ENCODE peak calls at places on chromosomes 1 and 21, in nine cellular contexts. F, E, N, V, S, L, M, U and A are unnamed samples.

GRCh38 chr1:177354247-177354646 is 183.5 kb downstream of the BRINP2 start:
- DNase-seq in F (no peak), E (no peak), N (no peak), V (no peak), S (no peak), L (no peak), M (no peak), U (no peak), A (no peak)

GRCh38 chr1:91741301-91741700 is 144.7 kb downstream of the TGFBR3 start:
- DNase-seq in F (no peak), E (no peak), N (no peak), V (no peak), S (no peak), L (peak), M (no peak), U (no peak), A (no peak)

GRCh38 chr1:192635041-192635440 is 906 bp upstream of the RGS13 start:
- DNase-seq in F (no peak), E (no peak), N (no peak), V (no peak), S (no peak), L (no peak), M (no peak), U (peak), A (no peak)

GRCh38 chr1:149945206-149945605 is 8.5 kb upstream of the MTMR11 start:
- DNase-seq in F (no peak), E (no peak), N (no peak), V (no peak), S (no peak), L (no peak), M (no peak), U (no peak), A (no peak)

GRCh38 chr1:80445021-80445420 is 1355.7 kb upstream of the ADGRL2 start:
- DNase-seq in F (no peak), E (no peak), N (no peak), V (no peak), S (peak), L (no peak), M (no peak), U (no peak), A (no peak)

GRCh38 chr1:93591291-93591832 is 90.3 kb downstream of the BCAR3 start:
- DNase-seq in F (peak), E (no peak), N (no peak), V (no peak), S (no peak), L (no peak), M (no peak), U (no peak), A (no peak)

GRCh38 chr1:28813931-28814465 is 2.0 kb downstream of the OPRD1 start:
- DNase-seq in F (no peak), E (no peak), N (no peak), V (no peak), S (no peak), L (no peak), M (no peak), U (no peak), A (no peak)

GRCh38 chr21:37030864-37031263 is 24.4 kb downstream of the RIPPLY3 start:
- DNase-seq in F (no peak), E (no peak), N (no peak), V (no peak), S (no peak), L (no peak), M (no peak), U (no peak), A (no peak)

GRCh38 chr1:247517795-247518612 is 18.2 kb downstream of the OR2C3 start:
- DNase-seq in F (no peak), E (no peak), N (no peak), V (no peak), S (no peak), L (no peak), M (no peak), U (no peak), A (no peak)

DNA sequence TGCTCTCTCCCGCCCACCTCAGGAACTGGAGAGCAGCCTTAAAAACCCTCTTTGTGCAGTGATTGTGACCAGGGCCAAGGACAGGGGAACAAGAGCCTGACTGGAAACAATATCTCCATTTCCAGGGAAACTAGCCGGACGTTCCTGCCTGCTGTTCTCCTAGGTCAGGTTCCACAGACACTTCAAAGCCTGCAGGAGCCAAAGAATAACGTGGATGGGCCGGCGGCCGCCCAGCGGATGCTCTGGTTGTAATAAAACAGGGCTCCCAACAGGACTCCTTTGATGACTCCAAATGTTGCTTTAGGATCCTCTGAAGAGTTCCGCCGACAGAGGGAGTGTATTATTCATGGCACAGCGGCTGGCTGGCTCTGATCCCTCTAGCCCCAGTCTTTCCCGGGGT is 162.2 kb downstream of the PLXNA2 start:
- DNase-seq in F (no peak), E (no peak), N (no peak), V (no peak), S (no peak), L (no peak), M (peak), U (no peak), A (no peak)
- TF ChIP-seq CTCF in F (no peak), E (no peak), N (no peak), V (peak), S (no peak), L (no peak), M (peak), U (no peak), A (no peak)

GRCh38 chr1:15324867-15325335 is 77.9 kb downstream of the FHAD1 start:
- DNase-seq in F (no peak), E (no peak), N (no peak), V (no peak), S (no peak), L (no peak), M (no peak), U (no peak), A (no peak)

GRCh38 chr1:15323351-15323988 is 76.4 kb downstream of the FHAD1 start:
- DNase-seq in F (peak), E (peak), N (peak), V (peak), S (peak), L (peak), M (peak), U (peak), A (peak)

GRCh38 chr1:15323989-15324866 is 77.2 kb downstream of the FHAD1 start:
- DNase-seq in F (no peak), E (no peak), N (no peak), V (no peak), S (no peak), L (no peak), M (peak), U (no peak), A (no peak)

GRCh38 chr1:15326691-15327530 is 79.9 kb downstream of the FHAD1 start:
- DNase-seq in F (no peak), E (no peak), N (peak), V (no peak), S (peak), L (no peak), M (peak), U (no peak), A (no peak)

GRCh38 chr1:15325375-15326085 is 78.5 kb downstream of the FHAD1 start:
- DNase-seq in F (peak), E (no peak), N (no peak), V (no peak), S (no peak), L (no peak), M (no peak), U (no peak), A (no peak)
- TF ChIP-seq CTCF in F (no peak), E (no peak), N (no peak), V (no peak), S (no peak), L (peak), M (no peak), U (peak), A (no peak)

GRCh38 chr1:101532392-101532791 is 295.6 kb downstream of the S1PR1 start:
- DNase-seq in F (no peak), E (no peak), N (no peak), V (no peak), S (no peak), L (no peak), M (no peak), U (no peak), A (no peak)

DNA sequence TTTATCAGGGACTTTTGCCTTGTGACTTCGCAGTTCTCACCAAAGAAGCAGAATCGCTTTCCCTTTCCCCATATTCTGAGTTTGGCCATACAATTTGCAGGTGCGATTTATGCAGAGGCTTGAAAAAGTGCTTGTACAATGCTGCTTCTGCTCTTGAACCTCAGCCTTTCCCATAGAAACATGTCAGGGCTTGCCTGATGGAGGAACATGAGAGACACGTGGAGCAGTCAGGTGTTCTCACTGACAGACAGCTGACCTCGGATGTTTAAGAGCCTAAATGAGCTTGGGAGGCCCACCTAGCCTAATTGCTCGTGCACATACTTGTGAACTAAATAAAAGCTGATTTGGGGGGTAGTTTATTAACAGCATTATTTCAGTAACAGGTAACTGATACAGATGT is 290.0 kb downstream of the S1PR1 start:
- DNase-seq in F (no peak), E (no peak), N (no peak), V (no peak), S (no peak), L (no peak), M (no peak), U (no peak), A (no peak)
- TF ChIP-seq CTCF in F (no peak), E (no peak), N (no peak), V (no peak), S (no peak), L (no peak), M (no peak), U (no peak), A (no peak)

DNA sequence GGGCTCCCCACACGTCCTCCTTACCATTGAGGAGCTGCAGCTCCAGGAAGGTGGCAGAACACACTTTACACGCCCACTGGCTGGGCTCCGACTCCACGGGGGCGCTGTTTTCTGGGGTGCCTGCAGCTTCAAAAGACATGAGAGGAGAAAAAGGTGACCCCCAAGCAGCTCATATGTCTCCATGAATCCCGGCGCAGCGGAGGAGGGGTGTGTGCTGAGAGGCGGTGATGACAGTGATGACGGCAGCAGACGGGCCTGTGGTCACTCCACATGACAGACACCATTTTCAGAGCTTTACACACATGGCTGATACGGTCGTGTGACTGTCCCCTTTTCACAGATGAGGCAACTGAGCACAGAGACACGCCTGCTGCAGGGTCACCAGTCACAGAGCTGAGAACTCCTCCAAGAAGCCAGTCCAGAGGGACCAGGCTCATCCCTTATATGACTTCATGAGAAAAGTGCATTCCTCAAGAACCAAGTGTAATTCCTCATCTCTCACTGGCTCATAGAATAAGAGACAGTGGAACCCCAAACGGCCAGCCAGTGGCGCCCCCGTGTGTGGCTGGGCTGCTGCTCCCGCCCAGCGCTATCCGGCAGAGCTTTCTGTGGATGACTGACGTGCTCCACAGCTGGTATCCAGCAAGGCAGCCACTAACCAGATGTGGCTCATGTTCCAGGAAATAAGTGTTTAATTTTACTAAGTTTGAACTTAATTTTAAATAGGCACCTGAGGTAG is 31.9 kb downstream of the PRDM15 start:
- DNase-seq in F (no peak), E (no peak), N (peak), V (no peak), S (peak), L (no peak), M (no peak), U (no peak), A (no peak)
- TF ChIP-seq CTCF in F (no peak), E (no peak), N (peak), V (no peak), S (no peak), L (peak), M (no peak), U (no peak), A (no peak)

GRCh38 chr1:119186471-119186870 is 46.0 kb upstream of the WARS2 start:
- DNase-seq in F (no peak), E (no peak), N (no peak), V (no peak), S (peak), L (no peak), M (no peak), U (no peak), A (no peak)

GRCh38 chr1:119188926-119189325 is 48.5 kb upstream of the WARS2 start:
- DNase-seq in F (no peak), E (no peak), N (peak), V (no peak), S (peak), L (no peak), M (no peak), U (no peak), A (no peak)

GRCh38 chr1:119187416-119187815 is 47.0 kb upstream of the WARS2 start:
- DNase-seq in F (no peak), E (no peak), N (no peak), V (no peak), S (no peak), L (no peak), M (no peak), U (no peak), A (no peak)

GRCh38 chr1:119181236-119181635 is 40.8 kb upstream of the WARS2 start:
- DNase-seq in F (no peak), E (no peak), N (no peak), V (no peak), S (no peak), L (no peak), M (no peak), U (no peak), A (no peak)

GRCh38 chr1:119184972-119185371 is 44.5 kb upstream of the WARS2 start:
- DNase-seq in F (no peak), E (no peak), N (no peak), V (no peak), S (no peak), L (no peak), M (no peak), U (no peak), A (no peak)
- TF ChIP-seq CTCF in F (no peak), E (no peak), N (no peak), V (no peak), S (no peak), L (peak), M (no peak), U (no peak), A (no peak)

GRCh38 chr1:44747878-44748277 is 8.2 kb downstream of the KIF2C start:
- DNase-seq in F (no peak), E (no peak), N (no peak), V (no peak), S (no peak), L (no peak), M (no peak), U (no peak), A (no peak)
- TF ChIP-seq CTCF in F (no peak), E (no peak), N (no peak), V (no peak), S (no peak), L (peak), M (no peak), U (peak), A (no peak)

GRCh38 chr1:115426990-115427389 is 88.9 kb upstream of the NGF start:
- DNase-seq in F (no peak), E (no peak), N (no peak), V (no peak), S (no peak), L (no peak), M (no peak), U (no peak), A (no peak)
- TF ChIP-seq CTCF in F (no peak), E (no peak), N (no peak), V (no peak), S (no peak), L (no peak), M (no peak), U (no peak), A (no peak)

GRCh38 chr21:20045197-20045596 is 953.0 kb upstream of the NCAM2 start:
- DNase-seq in F (no peak), E (no peak), N (no peak), V (no peak), S (no peak), L (no peak), M (no peak), U (no peak), A (no peak)

GRCh38 chr21:20040768-20041167 is 957.4 kb upstream of the NCAM2 start:
- DNase-seq in F (no peak), E (no peak), N (no peak), V (no peak), S (no peak), L (no peak), M (no peak), U (no peak), A (no peak)
- TF ChIP-seq CTCF in F (no peak), E (no peak), N (no peak), V (peak), S (no peak), L (no peak), M (peak), U (no peak), A (no peak)

GRCh38 chr1:155260276-155260675 is 1.9 kb downstream of the SCAMP3 start:
- DNase-seq in F (no peak), E (no peak), N (no peak), V (no peak), S (no peak), L (no peak), M (no peak), U (no peak), A (no peak)

GRCh38 chr1:155263067-155263466 is 907 bp upstream of the SCAMP3 start:
- DNase-seq in F (no peak), E (no peak), N (no peak), V (no peak), S (no peak), L (no peak), M (no peak), U (no peak), A (no peak)

GRCh38 chr1:155256101-155256852 is 994 bp upstream of the ENTREP3 start:
- DNase-seq in F (no peak), E (no peak), N (no peak), V (peak), S (no peak), L (no peak), M (no peak), U (no peak), A (no peak)

GRCh38 chr1:155261888-155262673 is at the start of gene SCAMP3:
- DNase-seq in F (peak), E (peak), N (peak), V (peak), S (peak), L (peak), M (peak), U (peak), A (peak)

DNA sequence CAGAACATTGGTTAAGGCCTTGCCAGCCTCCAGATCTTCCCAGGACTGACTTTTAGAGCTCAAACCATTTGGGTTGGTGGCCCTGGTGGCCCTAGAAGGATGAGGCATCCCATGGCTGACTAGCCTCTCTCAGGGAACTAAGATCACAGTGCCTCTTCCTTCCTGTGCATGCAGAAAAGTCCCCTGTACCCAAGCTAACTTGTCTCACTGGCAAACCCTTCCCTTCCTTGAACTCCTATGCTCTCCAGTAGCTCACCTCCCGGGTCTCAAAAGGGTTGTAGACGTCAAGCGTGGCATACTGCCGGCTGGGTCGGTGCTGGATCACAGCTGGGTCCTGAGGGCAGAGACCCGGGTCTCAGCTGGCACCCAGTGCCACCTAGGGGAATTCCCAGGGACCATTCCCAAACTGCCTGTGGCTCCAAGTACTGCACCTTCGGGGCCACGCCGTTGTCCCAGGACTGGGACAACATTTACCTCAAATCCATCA is 716 bp downstream of the SCAMP3 start:
- DNase-seq in F (peak), E (no peak), N (no peak), V (no peak), S (no peak), L (no peak), M (no peak), U (peak), A (no peak)
- TF ChIP-seq CTCF in F (peak), E (no peak), N (no peak), V (peak), S (no peak), L (peak), M (no peak), U (peak), A (no peak)

GRCh38 chr1:34128186-34128889 is 36.7 kb downstream of the CSMD2 start:
- DNase-seq in F (no peak), E (no peak), N (no peak), V (no peak), S (no peak), L (no peak), M (no peak), U (no peak), A (no peak)
- TF ChIP-seq CTCF in F (no peak), E (no peak), N (no peak), V (no peak), S (no peak), L (no peak), M (no peak), U (no peak), A (no peak)